ENCODE peak calls at places on chromosomes 11 and 22, in five cellular contexts. One of them, this sample, is unnamed.

GRCh38 chr11:1226981-1227550 is 4.2 kb downstream of the MUC5B start:
- DNase-seq in AG04450: no peak
- DNase-seq in pancreas: peak
- DNase-seq in dorsolateral prefrontal cortex: no peak
- DNase-seq in left ventricle myocardium inferior: no peak
- DNase-seq in this sample: no peak

GRCh38 chr11:1516273-1517067 is 29.9 kb upstream of the MOB2 start:
- DNase-seq in AG04450: peak
- DNase-seq in pancreas: peak
- DNase-seq in dorsolateral prefrontal cortex: no peak
- DNase-seq in left ventricle myocardium inferior: peak
- DNase-seq in this sample: no peak

GRCh38 chr22:31313366-31314147 is 21.3 kb upstream of the PIK3IP1 start:
- DNase-seq in AG04450: peak
- DNase-seq in pancreas: peak
- DNase-seq in dorsolateral prefrontal cortex: peak
- DNase-seq in left ventricle myocardium inferior: peak
- DNase-seq in this sample: peak

GRCh38 chr22:20111689-20112622 is 3.9 kb upstream of the RANBP1 start:
- DNase-seq in AG04450: no peak
- DNase-seq in pancreas: peak
- DNase-seq in dorsolateral prefrontal cortex: no peak
- DNase-seq in left ventricle myocardium inferior: peak
- DNase-seq in this sample: no peak

GRCh38 chr11:44955019-44955738 is 4.5 kb upstream of the TP53I11 start:
- DNase-seq in AG04450: peak
- DNase-seq in pancreas: no peak
- DNase-seq in dorsolateral prefrontal cortex: peak
- DNase-seq in left ventricle myocardium inferior: peak
- DNase-seq in this sample: no peak

GRCh38 chr11:131579932-131580387 is 209.5 kb downstream of the NTM start:
- DNase-seq in AG04450: no peak
- DNase-seq in pancreas: no peak
- DNase-seq in dorsolateral prefrontal cortex: peak
- DNase-seq in left ventricle myocardium inferior: no peak
- DNase-seq in this sample: no peak

GRCh38 chr11:126830216-126830615 is 170.4 kb downstream of the KIRREL3 start:
- DNase-seq in AG04450: no peak
- DNase-seq in pancreas: no peak
- DNase-seq in dorsolateral prefrontal cortex: no peak
- DNase-seq in left ventricle myocardium inferior: no peak
- DNase-seq in this sample: no peak

GRCh38 chr22:39527481-39527961 is 5.0 kb downstream of the RPS19BP1 start:
- DNase-seq in AG04450: no peak
- DNase-seq in pancreas: peak
- DNase-seq in dorsolateral prefrontal cortex: no peak
- DNase-seq in left ventricle myocardium inferior: no peak
- DNase-seq in this sample: no peak

GRCh38 chr22:26977741-26978140 is 320.4 kb downstream of the MIAT start:
- DNase-seq in AG04450: no peak
- DNase-seq in pancreas: no peak
- DNase-seq in dorsolateral prefrontal cortex: no peak
- DNase-seq in left ventricle myocardium inferior: no peak
- DNase-seq in this sample: no peak

DNA sequence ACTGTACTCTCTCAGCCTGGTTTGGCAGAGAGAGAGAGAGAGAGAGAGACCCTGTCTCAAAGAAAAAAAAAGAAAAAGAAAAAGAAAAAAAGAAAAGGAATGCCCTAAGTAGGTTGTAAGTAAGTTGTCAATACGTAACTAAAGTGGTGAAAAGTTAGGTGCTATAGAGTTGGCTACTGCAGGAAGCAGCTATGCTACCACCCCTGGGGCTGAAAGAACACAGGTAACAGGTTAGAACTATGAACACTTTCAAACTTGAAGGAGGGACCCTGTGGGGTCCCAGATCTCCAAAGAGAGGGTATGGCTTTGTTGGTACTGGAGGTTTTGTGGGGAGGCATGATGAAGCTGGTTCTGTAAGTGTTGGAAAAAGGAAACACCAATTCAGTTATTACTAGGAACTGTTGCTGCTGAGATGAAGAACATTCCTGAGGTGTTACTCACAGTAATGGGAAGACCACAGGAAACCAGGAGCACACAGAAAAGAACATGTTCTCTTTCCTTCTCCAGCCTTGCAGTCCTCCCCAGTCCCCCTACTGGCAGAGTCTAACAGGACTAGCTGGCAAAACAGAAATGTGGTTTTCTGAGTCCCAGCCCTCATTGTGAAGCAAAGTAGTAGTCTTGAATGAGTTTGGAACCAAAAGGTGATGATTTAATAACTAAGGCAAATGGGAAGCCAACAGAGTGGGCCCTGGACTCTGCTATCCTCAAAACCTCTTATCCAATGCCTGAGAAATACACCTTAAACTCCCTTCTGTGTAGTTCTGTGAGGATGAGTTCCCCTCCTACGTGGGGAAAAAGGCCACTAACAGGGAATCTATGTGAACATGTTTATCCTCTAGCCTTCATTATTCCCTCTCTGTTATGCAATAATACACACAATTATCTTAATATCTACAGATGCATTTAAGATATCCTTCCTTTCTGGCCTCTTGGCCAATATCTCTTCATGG is 427.0 kb upstream of the DDI1 start:
- DNase-seq in AG04450: peak
- DNase-seq in pancreas: no peak
- DNase-seq in dorsolateral prefrontal cortex: no peak
- DNase-seq in left ventricle myocardium inferior: no peak
- DNase-seq in this sample: no peak
- H3K27ac ChIP-seq in AG04450: peak
- H3K27ac ChIP-seq in pancreas: no peak
- H3K27ac ChIP-seq in dorsolateral prefrontal cortex: no peak
- H3K27ac ChIP-seq in left ventricle myocardium inferior: peak
- H3K27ac ChIP-seq in this sample: no peak

DNA sequence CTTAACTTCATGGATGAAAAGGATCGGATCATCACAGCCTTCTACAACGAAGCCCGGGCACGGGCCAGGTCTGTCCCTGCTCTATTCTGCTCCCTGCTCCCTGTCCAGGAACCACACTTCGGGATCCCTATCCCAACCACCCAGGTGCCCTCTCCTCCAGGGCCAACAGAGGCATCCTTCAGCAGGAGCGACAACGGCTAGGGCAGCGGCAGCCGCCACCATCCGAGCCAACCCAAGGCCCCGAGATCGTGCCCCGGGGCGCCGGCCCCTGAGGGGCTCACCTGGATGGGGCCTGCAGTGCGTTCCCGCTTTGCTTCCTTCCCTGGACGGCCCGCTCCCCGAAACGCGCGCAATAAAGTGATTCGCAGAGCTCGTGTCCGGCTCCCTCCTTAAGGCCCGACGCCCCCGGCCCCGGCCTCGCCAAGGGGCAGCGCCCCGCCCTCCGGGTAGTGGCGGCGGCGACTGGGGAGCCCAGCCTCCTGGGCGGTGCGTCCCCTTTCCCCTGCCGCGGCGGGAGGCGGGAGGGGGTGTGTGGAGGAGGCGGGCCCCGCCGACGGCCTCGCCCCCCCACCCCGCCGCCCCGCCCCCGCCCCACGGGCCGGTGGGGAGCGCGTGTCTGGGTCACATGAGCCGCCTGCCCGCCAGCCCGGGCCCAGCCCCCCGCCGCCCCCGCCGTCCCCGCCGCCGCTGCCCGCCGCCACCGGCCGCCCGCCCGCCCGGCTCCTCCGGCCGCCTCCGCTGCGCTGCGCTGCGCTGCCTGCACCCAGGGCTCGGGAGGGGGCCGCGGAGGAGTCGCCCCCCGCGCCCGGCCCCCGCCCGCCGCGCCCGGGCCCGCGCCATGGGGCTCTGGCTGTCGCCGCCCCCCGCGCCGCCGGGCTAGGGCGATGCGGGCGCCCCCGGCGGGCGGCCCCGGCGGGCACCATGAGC is at the start of gene VEGFB:
- DNase-seq in AG04450: no peak
- DNase-seq in pancreas: peak
- DNase-seq in dorsolateral prefrontal cortex: no peak
- DNase-seq in left ventricle myocardium inferior: peak
- DNase-seq in this sample: peak
- H3K27ac ChIP-seq in AG04450: no peak
- H3K27ac ChIP-seq in pancreas: peak
- H3K27ac ChIP-seq in dorsolateral prefrontal cortex: peak
- H3K27ac ChIP-seq in left ventricle myocardium inferior: peak
- H3K27ac ChIP-seq in this sample: peak

DNA sequence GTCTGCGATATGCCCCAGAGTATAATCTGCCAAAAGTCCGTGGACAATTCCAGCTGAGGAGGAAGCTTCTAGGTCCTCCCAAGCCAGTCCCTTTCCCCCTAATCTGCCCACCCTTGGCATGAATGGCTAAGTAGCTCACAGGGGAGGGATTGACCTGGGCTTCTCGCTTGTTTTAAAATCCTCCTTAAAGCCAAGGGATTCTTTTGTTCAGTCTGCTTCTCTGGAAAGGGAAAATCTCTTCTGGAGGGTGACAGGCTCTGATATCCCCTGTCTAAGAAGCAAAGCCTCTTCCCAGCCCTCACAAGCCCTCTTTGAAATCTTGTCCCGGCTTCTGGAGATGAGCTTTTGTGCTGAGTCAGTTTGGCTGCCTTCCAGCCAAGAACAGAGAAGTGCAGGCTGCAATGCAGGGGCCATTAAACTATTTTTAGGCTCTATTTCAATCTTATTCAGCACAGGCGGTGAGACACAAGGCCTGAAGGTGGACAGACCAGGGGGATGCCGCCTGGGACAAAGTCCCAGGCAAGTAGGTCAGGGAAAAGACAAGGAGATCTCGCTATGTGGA is 23.9 kb downstream of the NEFH start:
- DNase-seq in AG04450: peak
- DNase-seq in pancreas: no peak
- DNase-seq in dorsolateral prefrontal cortex: peak
- DNase-seq in left ventricle myocardium inferior: peak
- DNase-seq in this sample: no peak
- H3K27ac ChIP-seq in AG04450: peak
- H3K27ac ChIP-seq in pancreas: no peak
- H3K27ac ChIP-seq in dorsolateral prefrontal cortex: peak
- H3K27ac ChIP-seq in left ventricle myocardium inferior: no peak
- H3K27ac ChIP-seq in this sample: no peak

DNA sequence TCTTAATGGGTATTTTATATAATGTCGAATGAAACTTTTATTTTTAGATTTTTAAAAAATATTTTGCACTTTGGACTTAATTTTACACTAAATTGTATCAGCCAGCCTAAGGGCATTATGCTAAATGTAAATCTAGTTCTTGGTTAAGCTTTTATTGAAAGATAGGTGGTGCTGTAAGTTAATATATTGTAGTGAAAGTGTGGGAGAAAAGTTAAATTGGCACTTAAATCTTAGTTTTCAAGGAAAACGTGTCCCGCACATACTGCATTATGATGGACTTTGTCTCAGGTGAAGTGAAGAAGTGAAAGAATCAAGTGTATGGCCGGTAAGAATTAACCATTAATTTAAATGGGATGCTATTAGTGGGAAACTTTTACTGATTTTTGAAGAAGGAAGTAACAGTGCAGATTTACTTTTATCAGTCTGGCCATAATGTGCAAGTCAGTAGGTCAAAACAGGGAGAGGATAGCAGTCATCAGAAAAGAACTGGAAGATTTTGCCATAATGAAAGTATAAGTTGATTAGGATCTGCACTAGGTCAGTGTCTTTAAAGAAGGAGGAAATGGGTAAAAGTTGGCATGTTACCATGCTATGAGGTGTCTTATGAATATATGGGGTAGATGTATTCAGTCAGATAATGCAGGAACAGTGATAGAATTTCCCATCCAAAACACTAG is 81.6 kb downstream of the PDHX start:
- DNase-seq in AG04450: no peak
- DNase-seq in pancreas: no peak
- DNase-seq in dorsolateral prefrontal cortex: no peak
- DNase-seq in left ventricle myocardium inferior: no peak
- DNase-seq in this sample: no peak
- H3K27ac ChIP-seq in AG04450: no peak
- H3K27ac ChIP-seq in pancreas: no peak
- H3K27ac ChIP-seq in dorsolateral prefrontal cortex: no peak
- H3K27ac ChIP-seq in left ventricle myocardium inferior: no peak
- H3K27ac ChIP-seq in this sample: no peak